ENCODE peak calls at places on chromosomes 7 and 10, in seven cellular contexts. C is heart left ventricle, L is transverse colon, R is Peyer's patch, Q is AG04450, B is H1, U is aorta. X is an unnamed sample.

GRCh38 chr7:130849604-130850003 is 115.6 kb upstream of the KLF14 start:
- DNase-seq in C (no peak), L (no peak), R (no peak), Q (no peak), B (no peak), U (no peak), X (no peak)

GRCh38 chr7:4882169-4882741 is 1.3 kb downstream of the RADIL start:
- DNase-seq in C (peak; percentile 84), L (peak; percentile 38), R (peak; percentile 57), Q (no peak), B (peak; percentile 60), U (peak; percentile 89), X (no peak)

GRCh38 chr7:41696323-41696916 is 6.5 kb downstream of the INHBA start:
- DNase-seq in C (peak; percentile 85), L (peak; percentile 70), R (peak; percentile 74), Q (peak; percentile 76), B (peak; percentile 88), U (peak; percentile 94), X (no peak)

GRCh38 chr10:68756246-68756645 is 35.2 kb downstream of the CCAR1 start:
- DNase-seq in C (no peak), L (no peak), R (no peak), Q (no peak), B (peak; percentile 29), U (no peak), X (no peak)

GRCh38 chr7:92916751-92917369 is 80.5 kb upstream of the CDK6 start:
- DNase-seq in C (no peak), L (no peak), R (no peak), Q (no peak), B (no peak), U (no peak), X (no peak)

GRCh38 chr10:18500576-18500975 is 150.8 kb downstream of the NSUN6 start:
- DNase-seq in C (no peak), L (no peak), R (no peak), Q (no peak), B (no peak), U (no peak), X (no peak)

GRCh38 chr10:79286318-79286951 is 60.8 kb upstream of the PPIF start:
- DNase-seq in C (peak; percentile 88), L (peak; percentile 87), R (peak; percentile 70), Q (no peak), B (no peak), U (peak; percentile 87), X (peak; percentile 73)

GRCh38 chr10:49135575-49136313 is 1.9 kb upstream of the FAM170B start:
- DNase-seq in C (no peak), L (no peak), R (no peak), Q (no peak), B (no peak), U (no peak), X (no peak)

GRCh38 chr10:36494386-36494785 is 631.0 kb upstream of the ANKRD30A start:
- DNase-seq in C (no peak), L (no peak), R (no peak), Q (no peak), B (no peak), U (no peak), X (no peak)

GRCh38 chr7:45589061-45589460 is 14.9 kb downstream of the ADCY1 start:
- DNase-seq in C (no peak), L (no peak), R (no peak), Q (no peak), B (no peak), U (peak; percentile 66), X (no peak)

GRCh38 chr7:45588466-45588865 is 14.3 kb downstream of the ADCY1 start:
- DNase-seq in C (no peak), L (no peak), R (no peak), Q (no peak), B (no peak), U (peak; percentile 38), X (no peak)

GRCh38 chr7:45585628-45586027 is 11.5 kb downstream of the ADCY1 start:
- DNase-seq in C (no peak), L (no peak), R (no peak), Q (no peak), B (no peak), U (no peak), X (no peak)

GRCh38 chr7:45584261-45585210 is 10.4 kb downstream of the ADCY1 start:
- DNase-seq in C (no peak), L (no peak), R (no peak), Q (no peak), B (no peak), U (peak; percentile 59), X (no peak)

DNA sequence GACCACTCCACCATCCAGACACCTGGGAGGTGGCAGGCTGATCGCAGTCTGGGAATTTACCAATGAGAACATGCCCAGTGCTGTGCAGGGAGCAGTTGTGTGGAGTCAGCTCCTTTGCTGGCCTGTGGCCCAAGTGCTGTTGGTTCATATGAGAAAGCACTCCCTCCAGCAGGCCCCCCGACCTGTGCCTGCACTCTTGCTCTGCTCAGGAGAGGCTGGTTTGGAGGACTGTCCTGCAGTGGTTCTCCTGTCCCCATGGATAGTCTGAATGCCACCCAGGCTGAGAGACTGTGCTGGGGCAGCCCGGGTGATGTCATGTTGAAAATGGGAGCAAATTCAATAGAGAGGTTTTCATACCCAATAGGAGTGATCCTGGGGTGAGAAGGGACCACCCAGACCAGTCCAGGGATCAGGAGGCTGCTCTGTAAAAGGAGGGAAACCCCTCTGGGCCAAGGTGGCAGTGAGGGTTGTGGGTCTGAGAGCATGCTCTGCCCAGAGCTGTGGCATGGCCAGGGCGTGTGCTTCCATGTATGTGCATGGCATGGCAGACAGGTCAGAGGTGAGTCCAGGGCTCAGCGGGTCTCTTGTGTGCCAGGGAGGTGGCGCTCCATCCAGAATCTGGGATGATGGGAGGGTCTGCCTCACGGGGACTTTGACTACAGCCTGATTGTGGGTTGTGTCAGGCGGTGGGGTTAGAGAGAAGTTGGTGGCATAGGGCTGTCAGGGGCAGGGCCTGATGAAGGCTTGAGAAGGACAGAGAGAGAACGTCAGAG is 12.8 kb downstream of the ADCY1 start:
- DNase-seq in C (no peak), L (no peak), R (no peak), Q (no peak), B (no peak), U (peak; percentile 53), X (no peak)
- H3K4me3 ChIP-seq in C (no peak overlapping the region), L (no peak overlapping the region), R (no peak overlapping the region), Q (no peak overlapping the region), B (no peak overlapping the region), U (no peak overlapping the region), X (no peak overlapping the region)

GRCh38 chr10:76667307-76668012 is 970.1 kb downstream of the KCNMA1 start:
- DNase-seq in C (no peak), L (no peak), R (no peak), Q (no peak), B (no peak), U (no peak), X (no peak)
- H3K27ac ChIP-seq in C (no peak overlapping the region), L (no peak overlapping the region), R (no peak overlapping the region), Q (no peak overlapping the region), B (no peak overlapping the region), U (no peak overlapping the region), X (no peak overlapping the region)

GRCh38 chr7:140638311-140638791 is 2.3 kb downstream of the DENND2A start:
- DNase-seq in C (peak; percentile 44), L (no peak), R (no peak), Q (peak; percentile 56), B (peak; percentile 54), U (peak; percentile 59), X (no peak)
- H3K27me3 ChIP-seq in C (no peaks in the 10 kb centered on the region), L (peaks cover 20% of the 10 kb centered on the region), R (no peaks in the 10 kb centered on the region), Q (no peaks in the 10 kb centered on the region), B (peaks cover 5% of the 10 kb centered on the region), U (no peaks in the 10 kb centered on the region), X (peaks cover 44% of the 10 kb centered on the region)

GRCh38 chr10:101839421-101840063 is 4.1 kb downstream of the KCNIP2 start:
- DNase-seq in C (peak; percentile 57), L (peak; percentile 68), R (peak; percentile 63), Q (no peak), B (peak; percentile 85), U (peak; percentile 83), X (peak; percentile 36)

GRCh38 chr10:101840102-101840684 is 3.4 kb downstream of the KCNIP2 start:
- DNase-seq in C (no peak), L (no peak), R (no peak), Q (no peak), B (peak; percentile 57), U (no peak), X (peak; percentile 29)

GRCh38 chr10:101841826-101842225 is 1.8 kb downstream of the KCNIP2 start:
- DNase-seq in C (no peak), L (no peak), R (no peak), Q (no peak), B (no peak), U (no peak), X (no peak)

GRCh38 chr10:101839002-101839401 is 4.6 kb downstream of the KCNIP2 start:
- DNase-seq in C (no peak), L (no peak), R (no peak), Q (no peak), B (no peak), U (no peak), X (no peak)

GRCh38 chr10:101840741-101841453 is 2.7 kb downstream of the KCNIP2 start:
- DNase-seq in C (peak; percentile 85), L (peak; percentile 80), R (peak; percentile 83), Q (peak; percentile 56), B (peak; percentile 96), U (peak; percentile 94), X (peak; percentile 64)
- H3K4me3 ChIP-seq in C (peak overlapping the region; percentile 2), L (peak overlapping the region; percentile 18), R (peak overlapping the region; percentile 49), Q (peak overlapping the region; percentile 54), B (peak overlapping the region; percentile 79), U (no peak overlapping the region), X (peak overlapping the region; percentile 45)

GRCh38 chr7:112450807-112451661 is 774 bp downstream of the IFRD1 start:
- DNase-seq in C (peak; percentile 97), L (peak; percentile 95), R (peak; percentile 95), Q (peak; percentile 91), B (peak; percentile 90), U (peak; percentile 97), X (peak; percentile 72)

GRCh38 chr7:112448891-112449290 is 1.4 kb upstream of the IFRD1 start:
- DNase-seq in C (no peak), L (no peak), R (no peak), Q (no peak), B (no peak), U (no peak), X (no peak)

GRCh38 chr7:112449902-112450806 is at the start of gene IFRD1:
- DNase-seq in C (peak; percentile 100), L (peak; percentile 99), R (peak; percentile 100), Q (peak; percentile 98), B (peak; percentile 99), U (peak; percentile 100), X (peak; percentile 98)

GRCh38 chr7:112448376-112448775 is 1.9 kb upstream of the IFRD1 start:
- DNase-seq in C (no peak), L (no peak), R (no peak), Q (no peak), B (no peak), U (no peak), X (no peak)

GRCh38 chr7:112449353-112449752 is 907 bp upstream of the IFRD1 start:
- DNase-seq in C (no peak), L (peak; percentile 55), R (no peak), Q (no peak), B (no peak), U (no peak), X (no peak)
- H3K27ac ChIP-seq in C (peak overlapping the region; percentile 99), L (peak overlapping the region; percentile 95), R (peak overlapping the region; percentile 97), Q (no peak overlapping the region), B (no peak overlapping the region), U (no peak overlapping the region), X (peak overlapping the region; percentile 99)

GRCh38 chr7:128103498-128104108 is 72.4 kb upstream of the LRRC4 start:
- DNase-seq in C (peak; percentile 65), L (no peak), R (peak; percentile 51), Q (no peak), B (no peak), U (peak; percentile 78), X (no peak)
- H3K27me3 ChIP-seq in C (peaks cover 10% of the 10 kb centered on the region), L (peaks cover 48% of the 10 kb centered on the region), R (no peaks in the 10 kb centered on the region), Q (peaks cover 20% of the 10 kb centered on the region), B (peaks cover 25% of the 10 kb centered on the region), U (no peaks in the 10 kb centered on the region), X (no peaks in the 10 kb centered on the region)

GRCh38 chr7:127857464-127857841 is 173.8 kb downstream of the LRRC4 start:
- DNase-seq in C (no peak), L (no peak), R (no peak), Q (no peak), B (no peak), U (no peak), X (no peak)
- H3K4me3 ChIP-seq in C (no peak overlapping the region), L (no peak overlapping the region), R (no peak overlapping the region), Q (no peak overlapping the region), B (no peak overlapping the region), U (no peak overlapping the region), X (no peak overlapping the region)